ENCODE peak calls at places on chromosomes 5 and 9, in eight cellular contexts. R, U, V, P, J, Y, C and D are unnamed samples.

GRCh38 chr9:104836235-104836634 is 72.3 kb downstream of the NIPSNAP3B start:
- DNase-seq in Y (peak; percentile 74), V (no peak), R (no peak), U (no peak), J (no peak), C (peak; percentile 51), P (no peak), D (peak; percentile 34)

GRCh38 chr5:116361171-116361967 is 213.3 kb downstream of the SEMA6A start:
- DNase-seq in C (peak; percentile 40), V (no peak), J (no peak), R (peak; percentile 84), P (peak; percentile 87), Y (peak; percentile 87), U (no peak), D (peak; percentile 43)

GRCh38 chr9:14992025-14992424 is 81.8 kb upstream of the FREM1 start:
- DNase-seq in P (no peak), C (peak; percentile 75), V (no peak), U (no peak), Y (no peak), J (no peak), R (no peak), D (no peak)

GRCh38 chr5:68087866-68088265 is 127.7 kb upstream of the PIK3R1 start:
- DNase-seq in U (no peak), V (no peak), R (no peak), Y (no peak), C (peak; percentile 32), J (no peak), P (no peak), D (no peak)

GRCh38 chr5:130102995-130103394 is 198.7 kb downstream of the CHSY3 start:
- DNase-seq in J (peak; percentile 46), U (no peak), P (no peak), Y (no peak), R (no peak), V (no peak), C (no peak), D (peak; percentile 32)

GRCh38 chr9:121773286-121773953 is 122.0 kb downstream of the DAB2IP start:
- DNase-seq in J (no peak), C (no peak), R (no peak), V (no peak), Y (no peak), U (no peak), P (no peak), D (no peak)

GRCh38 chr5:53962306-53962705 is 348.1 kb downstream of the ARL15 start:
- DNase-seq in C (peak; percentile 44), J (no peak), Y (no peak), U (no peak), P (no peak), R (no peak), V (no peak), D (no peak)

GRCh38 chr9:6194934-6195333 is 20.7 kb upstream of the IL33 start:
- DNase-seq in P (no peak), J (no peak), Y (peak; percentile 14), C (peak; percentile 31), V (no peak), R (no peak), U (no peak), D (no peak)

GRCh38 chr9:71763752-71764332 is 4.5 kb downstream of the CEMIP2 start:
- DNase-seq in U (no peak), V (no peak), R (no peak), Y (no peak), P (no peak), C (peak; percentile 59), J (no peak), D (peak; percentile 65)

GRCh38 chr9:105679406-105680022 is 14.8 kb upstream of the TMEM38B start:
- DNase-seq in V (no peak), C (no peak), U (no peak), Y (no peak), J (no peak), R (no peak), P (no peak), D (no peak)

GRCh38 chr9:134938346-134939079 is 20.8 kb upstream of the FCN1 start:
- DNase-seq in U (no peak), R (no peak), Y (no peak), V (no peak), P (no peak), C (no peak), J (no peak), D (no peak)

GRCh38 chr9:109182550-109182939 is 15.5 kb upstream of the FRRS1L start:
- DNase-seq in Y (no peak), V (no peak), C (no peak), J (no peak), R (no peak), P (no peak), U (no peak), D (no peak)

GRCh38 chr5:55172051-55172899 is 702 bp downstream of the CDC20B start:
- DNase-seq in U (peak; percentile 81), R (peak; percentile 84), P (peak; percentile 65), Y (peak; percentile 90), C (peak; percentile 83), J (peak; percentile 85), V (peak; percentile 85), D (peak; percentile 83)

GRCh38 chr9:120916573-120916972 is 10.0 kb downstream of the TRAF1 start:
- DNase-seq in V (no peak), Y (no peak), U (no peak), P (no peak), J (no peak), R (no peak), C (peak; percentile 71), D (peak; percentile 93)

GRCh38 chr5:141155540-141156374 is 5.9 kb downstream of the PCDHB6 start:
- DNase-seq in V (no peak), Y (peak; percentile 57), C (peak; percentile 23), P (peak; percentile 54), R (peak; percentile 13), U (no peak), J (no peak), D (no peak)

GRCh38 chr9:121026260-121026691 is 23.8 kb downstream of the C5 start:
- DNase-seq in U (no peak), V (no peak), J (no peak), C (peak; percentile 3), Y (no peak), R (no peak), P (no peak), D (peak; percentile 50)

GRCh38 chr5:168747987-168748777 is 169.0 kb upstream of the PANK3 start:
- DNase-seq in J (peak; percentile 54), C (peak; percentile 43), P (peak; percentile 90), Y (peak; percentile 87), U (peak; percentile 5), V (peak; percentile 48), R (peak; percentile 83), D (no peak)

GRCh38 chr5:176579323-176579722 is 30.2 kb downstream of the CDHR2 start:
- DNase-seq in U (no peak), V (no peak), J (no peak), R (no peak), Y (no peak), C (no peak), P (no peak), D (no peak)

GRCh38 chr9:34179528-34180138 is 790 bp downstream of the UBAP1 start:
- DNase-seq in R (no peak), U (peak; percentile 60), P (no peak), V (no peak), Y (no peak), J (no peak), C (peak; percentile 91), D (peak; percentile 87)

GRCh38 chr5:57259704-57260103 is 85.8 kb downstream of the GPBP1 start:
- DNase-seq in Y (no peak), P (no peak), V (no peak), U (no peak), C (no peak), R (no peak), J (no peak), D (no peak)

GRCh38 chr9:132242621-132243155 is 80.8 kb downstream of the NTNG2 start:
- DNase-seq in Y (peak; percentile 34), P (peak; percentile 38), J (no peak), V (no peak), C (no peak), U (no peak), R (peak; percentile 54), D (no peak)

GRCh38 chr9:89481161-89481915 is 16.6 kb downstream of the SEMA4D start:
- DNase-seq in P (no peak), J (no peak), U (no peak), Y (no peak), R (no peak), V (no peak), C (no peak), D (no peak)
- H3K27ac ChIP-seq in P (no peak overlapping the region), J (no peak overlapping the region), U (no peak overlapping the region), Y (no peak overlapping the region), R (no peak overlapping the region), V (no peak overlapping the region), C (no peak overlapping the region), D (no peak overlapping the region)

GRCh38 chr9:93147632-93148031 is 13.6 kb upstream of the NINJ1 start:
- DNase-seq in C (no peak), R (no peak), U (no peak), Y (no peak), J (no peak), V (no peak), P (no peak), D (no peak)

GRCh38 chr9:93141771-93142483 is 7.9 kb upstream of the NINJ1 start:
- DNase-seq in P (no peak), J (no peak), U (peak; percentile 80), C (no peak), V (no peak), Y (no peak), R (no peak), D (no peak)

GRCh38 chr9:93148721-93149120 is 14.7 kb upstream of the NINJ1 start:
- DNase-seq in Y (no peak), U (no peak), C (no peak), J (no peak), R (no peak), V (no peak), P (no peak), D (no peak)

GRCh38 chr9:93139365-93140182 is 5.5 kb upstream of the NINJ1 start:
- DNase-seq in R (no peak), Y (no peak), V (no peak), C (no peak), J (no peak), P (no peak), U (peak; percentile 51), D (no peak)

GRCh38 chr9:93143830-93144530 is 9.9 kb upstream of the NINJ1 start:
- DNase-seq in J (peak; percentile 47), U (peak; percentile 65), R (no peak), C (peak; percentile 34), V (no peak), P (no peak), Y (no peak), D (no peak)
- H3K4me1 ChIP-seq in J (peaks cover 15% of the 10 kb centered on the region), U (peaks cover 37% of the 10 kb centered on the region), R (no peaks in the 10 kb centered on the region), C (no peaks in the 10 kb centered on the region), V (peaks cover 16% of the 10 kb centered on the region), P (no peaks in the 10 kb centered on the region), Y (no peaks in the 10 kb centered on the region), D (no peaks in the 10 kb centered on the region)

DNA sequence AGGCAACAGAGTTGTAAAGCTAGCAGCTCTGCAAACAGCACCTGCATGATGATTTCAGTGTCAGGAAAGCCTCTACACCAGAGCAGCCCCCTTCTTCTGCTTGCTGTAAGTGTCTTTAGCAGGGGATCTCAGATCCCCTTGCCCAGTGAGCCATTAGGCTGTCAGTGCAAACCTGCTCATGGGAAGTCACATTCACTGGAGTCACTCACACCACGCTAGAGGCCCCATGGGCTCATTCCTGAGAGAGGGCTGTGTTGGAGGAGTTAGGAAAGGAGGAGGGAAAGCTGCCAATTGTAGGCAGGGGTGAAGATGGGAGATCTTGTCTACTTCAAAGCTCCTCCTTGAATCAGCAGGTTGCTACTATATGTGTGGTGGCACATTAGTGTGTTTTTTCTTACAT is 275.2 kb downstream of the SMARCA2 start:
- DNase-seq in J (no peak), U (no peak), P (no peak), V (no peak), Y (peak; percentile 82), R (no peak), C (no peak), D (no peak)
- H3K9ac ChIP-seq in J (no peak overlapping the region), U (no peak overlapping the region), P (no peak overlapping the region), V (no peak overlapping the region), Y (no peak overlapping the region), R (no peak overlapping the region), C (no peak overlapping the region), D (no peak overlapping the region)

GRCh38 chr5:172816887-172817418 is 17.1 kb upstream of the ERGIC1 start:
- DNase-seq in U (peak; percentile 86), R (no peak), Y (no peak), J (no peak), P (no peak), C (peak; percentile 95), V (no peak), D (peak; percentile 73)
- H3K27ac ChIP-seq in U (peak overlapping the region; percentile 50), R (no peak overlapping the region), Y (no peak overlapping the region), J (no peak overlapping the region), P (no peak overlapping the region), C (peak overlapping the region; percentile 75), V (no peak overlapping the region), D (peak overlapping the region; percentile 48)